ENCODE peak calls at places on chromosomes 1 and 21, in nine cellular contexts. U is ELF-1, Y is neural crest cell, L is AG10803, M is D341Med, D is LoVo, T is EL, W is Right ventricle myocardium superior, R is C1 segment of cervical spinal cord. A is an unnamed sample.

GRCh38 chr1:5889901-5890300 is 102.3 kb downstream of the NPHP4 start:
- DNase-seq in U (no peak), Y (no peak), L (no peak), M (no peak), D (no peak), T (no peak), W (peak; percentile 22), R (no peak), A (no peak)

GRCh38 chr21:16842716-16843115 is 670.1 kb upstream of the CXADR start:
- DNase-seq in U (no peak), Y (no peak), L (peak; percentile 35), M (no peak), D (no peak), T (peak; percentile 13), W (no peak), R (no peak), A (no peak)

GRCh38 chr21:42560517-42561179 is 47.0 kb downstream of the SLC37A1 start:
- DNase-seq in U (no peak), Y (no peak), L (no peak), M (no peak), D (no peak), T (no peak), W (no peak), R (no peak), A (peak; percentile 54)

GRCh38 chr1:118147542-118147941 is 37.5 kb downstream of the SPAG17 start:
- DNase-seq in U (no peak), Y (no peak), L (peak; percentile 91), M (no peak), D (no peak), T (peak; percentile 86), W (no peak), R (no peak), A (no peak)

GRCh38 chr1:109595540-109595939 is 23.9 kb downstream of the GNAT2 start:
- DNase-seq in U (no peak), Y (no peak), L (peak; percentile 70), M (no peak), D (no peak), T (peak; percentile 56), W (no peak), R (no peak), A (no peak)

GRCh38 chr21:44657635-44658183 is at the start of gene KRTAP12-3:
- DNase-seq in U (no peak), Y (no peak), L (no peak), M (no peak), D (no peak), T (no peak), W (no peak), R (no peak), A (no peak)

GRCh38 chr1:241819340-241819866 is 28.6 kb upstream of the EXO1 start:
- DNase-seq in U (no peak), Y (no peak), L (no peak), M (no peak), D (no peak), T (no peak), W (no peak), R (no peak), A (no peak)

GRCh38 chr1:20485527-20486456 is at the start of gene CAMK2N1:
- DNase-seq in U (peak; percentile 39), Y (peak; percentile 47), L (peak; percentile 72), M (peak; percentile 79), D (peak; percentile 69), T (peak; percentile 67), W (peak; percentile 81), R (peak; percentile 53), A (peak; percentile 27)

GRCh38 chr1:232528472-232529089 is 101.4 kb downstream of the SIPA1L2 start:
- DNase-seq in U (no peak), Y (no peak), L (no peak), M (no peak), D (no peak), T (no peak), W (no peak), R (no peak), A (no peak)